ENCODE peak calls at places on chromosomes 7 and 10, in seven cellular contexts. P is activated naive CD8-positive, alpha-beta T cell treated with anti-CD3 and anti-CD28 coated beads, Interleukin-2, amount 10 ng/mL, durations not matched to agents 7 days and 5 days; U is T-helper 1 cell; L is BJ; A is Calu3; R is lower lobe of right lung; O is activated T-cell treated with anti-CD3 and anti-CD28 coated beads for 1 hour. Y is an unnamed sample.

GRCh38 chr7:150468241-150468640 is 17.8 kb downstream of the GIMAP8 start:
- DNase-seq in P (no peak), U (no peak), L (no peak), A (no peak), R (no peak), O (no peak), Y (no peak)

GRCh38 chr7:155781433-155781832 is 30.8 kb downstream of the SHH start:
- DNase-seq in P (no peak), U (no peak), L (no peak), A (no peak), R (no peak), O (no peak), Y (no peak)

GRCh38 chr10:107118866-107119265 is 45.6 kb downstream of the SORCS1 start:
- DNase-seq in P (no peak), U (no peak), L (no peak), A (no peak), R (no peak), O (no peak), Y (no peak)

GRCh38 chr10:71548494-71548846 is 151.8 kb downstream of the CDH23 start:
- DNase-seq in P (no peak), U (no peak), L (no peak), A (no peak), R (no peak), O (no peak), Y (no peak)

GRCh38 chr7:74606101-74606908 is 51.2 kb upstream of the GTF2I start:
- DNase-seq in P (peak), U (peak), L (no peak), A (peak), R (peak), O (peak), Y (peak)

GRCh38 chr7:23523486-23524075 is 8.2 kb downstream of the TRA2A start:
- DNase-seq in P (no peak), U (no peak), L (no peak), A (no peak), R (no peak), O (no peak), Y (no peak)

GRCh38 chr7:118152149-118152548 is 31.8 kb upstream of the LSM8 start:
- DNase-seq in P (no peak), U (no peak), L (no peak), A (no peak), R (no peak), O (no peak), Y (no peak)

GRCh38 chr7:22352812-22353340 is 4.1 kb downstream of the RAPGEF5 start:
- DNase-seq in P (no peak), U (no peak), L (no peak), A (no peak), R (no peak), O (no peak), Y (no peak)

GRCh38 chr7:88089484-88090050 is 130.3 kb downstream of the SRI start:
- DNase-seq in P (no peak), U (no peak), L (no peak), A (no peak), R (no peak), O (no peak), Y (no peak)

GRCh38 chr10:29590598-29591415 is 44.0 kb downstream of the SVIL start:
- DNase-seq in P (no peak), U (no peak), L (peak), A (no peak), R (no peak), O (no peak), Y (no peak)

GRCh38 chr10:22986771-22987542 is 59.1 kb downstream of the ARMC3 start:
- DNase-seq in P (no peak), U (no peak), L (no peak), A (no peak), R (no peak), O (no peak), Y (no peak)

GRCh38 chr10:73601486-73601921 is 10.4 kb upstream of the USP54 start:
- DNase-seq in P (no peak), U (no peak), L (no peak), A (peak), R (no peak), O (no peak), Y (no peak)

GRCh38 chr10:76868088-76868949 is 769.3 kb downstream of the KCNMA1 start:
- DNase-seq in P (no peak), U (no peak), L (peak), A (no peak), R (no peak), O (no peak), Y (no peak)

GRCh38 chr10:59513558-59513957 is 151.2 kb upstream of the FAM13C start:
- DNase-seq in P (no peak), U (no peak), L (no peak), A (no peak), R (no peak), O (no peak), Y (no peak)

GRCh38 chr10:1373287-1373686 is 317.1 kb downstream of the WDR37 start:
- DNase-seq in P (no peak), U (no peak), L (no peak), A (no peak), R (no peak), O (no peak), Y (no peak)

GRCh38 chr7:107253599-107253998 is 84.8 kb downstream of the HBP1 start:
- DNase-seq in P (no peak), U (no peak), L (no peak), A (no peak), R (no peak), O (no peak), Y (no peak)

GRCh38 chr7:922334-923107 is 32.0 kb downstream of the ADAP1 start:
- DNase-seq in P (peak), U (peak), L (no peak), A (no peak), R (peak), O (peak), Y (peak)

GRCh38 chr10:123038782-123039631 is 30.2 kb downstream of the ACADSB start:
- DNase-seq in P (no peak), U (no peak), L (no peak), A (no peak), R (no peak), O (no peak), Y (no peak)

GRCh38 chr10:25336330-25336729 is 161.5 kb downstream of the GPR158 start:
- DNase-seq in P (no peak), U (no peak), L (no peak), A (no peak), R (no peak), O (no peak), Y (no peak)

GRCh38 chr10:52314822-52315552 is 906 bp downstream of the DKK1 start:
- DNase-seq in P (no peak), U (no peak), L (no peak), A (peak), R (no peak), O (no peak), Y (no peak)

GRCh38 chr7:70728873-70729552 is 402.9 kb upstream of the GALNT17 start:
- DNase-seq in P (no peak), U (no peak), L (no peak), A (no peak), R (no peak), O (no peak), Y (no peak)

GRCh38 chr7:68269410-68269809 is 1272.8 kb downstream of the TYW1 start:
- DNase-seq in P (no peak), U (no peak), L (no peak), A (no peak), R (no peak), O (no peak), Y (no peak)

GRCh38 chr10:127415116-127415515 is 134.0 kb upstream of the NPS start:
- DNase-seq in P (no peak), U (no peak), L (no peak), A (no peak), R (no peak), O (no peak), Y (no peak)

GRCh38 chr10:100746413-100746931 is 1.1 kb downstream of the PAX2 start:
- DNase-seq in P (no peak), U (no peak), L (no peak), A (no peak), R (no peak), O (no peak), Y (no peak)

GRCh38 chr7:156950381-156950858 is 908 bp downstream of the NOM1 start:
- DNase-seq in P (no peak), U (no peak), L (no peak), A (no peak), R (no peak), O (no peak), Y (no peak)

GRCh38 chr7:158110661-158111555 is 476.7 kb downstream of the PTPRN2 start:
- DNase-seq in P (no peak), U (no peak), L (no peak), A (no peak), R (no peak), O (no peak), Y (no peak)

GRCh38 chr10:127354992-127355391 is 158.6 kb upstream of the INSYN2A start:
- DNase-seq in P (no peak), U (no peak), L (no peak), A (no peak), R (no peak), O (no peak), Y (no peak)

GRCh38 chr7:111587126-111587525 is 24.8 kb upstream of the IMMP2L start:
- DNase-seq in P (no peak), U (no peak), L (no peak), A (no peak), R (no peak), O (no peak), Y (no peak)

GRCh38 chr7:112038353-112038752 is 167.8 kb downstream of the DOCK4 start:
- DNase-seq in P (no peak), U (no peak), L (no peak), A (no peak), R (no peak), O (no peak), Y (no peak)